ENCODE peak calls at places on chromosomes 5 and 9, in nine cellular contexts. H is fibroblast of lung; N is astrocyte; P is PC-9; C is CD4-positive, alpha-beta memory T cell; X is psoas muscle; V is astrocyte of the spinal cord; A is stomach; J is cardiac fibroblast. O is an unnamed sample.

GRCh38 chr9:29625292-29625731 is 2052.0 kb upstream of the C9orf72 start:
- DNase-seq in N (peak), C (no peak), X (no peak), V (peak), P (no peak), H (peak), A (no peak), J (no peak), O (no peak)

GRCh38 chr5:14760548-14761002 is 96.1 kb downstream of the OTULIN start:
- DNase-seq in X (peak), J (no peak), V (no peak), P (no peak), N (no peak), C (no peak), A (no peak), H (no peak), O (no peak)

GRCh38 chr9:2583308-2584013 is 38.1 kb upstream of the VLDLR start:
- DNase-seq in J (no peak), X (no peak), P (no peak), H (no peak), C (no peak), N (no peak), A (no peak), V (no peak), O (no peak)

GRCh38 chr5:171494452-171495121 is 75.1 kb downstream of the FGF18 start:
- DNase-seq in C (no peak), A (no peak), V (peak), N (peak), H (peak), P (peak), J (peak), X (peak), O (no peak)

GRCh38 chr5:132586063-132586462 is 29.3 kb downstream of the RAD50 start:
- DNase-seq in V (no peak), H (no peak), P (no peak), C (no peak), J (no peak), X (no peak), N (no peak), A (no peak), O (no peak)

GRCh38 chr5:137034764-137035479 is 464.2 kb downstream of the SPOCK1 start:
- DNase-seq in A (no peak), H (no peak), X (no peak), J (no peak), V (no peak), P (no peak), N (no peak), C (no peak), O (no peak)

GRCh38 chr5:148491793-148492184 is 108.0 kb downstream of the FBXO38 start:
- DNase-seq in C (no peak), A (no peak), V (no peak), H (no peak), X (no peak), J (no peak), N (no peak), P (no peak), O (no peak)

GRCh38 chr9:96551403-96551802 is 68.2 kb downstream of the CDC14B start:
- DNase-seq in C (no peak), J (no peak), V (no peak), X (no peak), A (no peak), N (no peak), P (no peak), H (no peak), O (no peak)

GRCh38 chr9:21412109-21412508 is 3.2 kb downstream of the IFNA8 start:
- DNase-seq in H (no peak), J (no peak), V (no peak), A (no peak), C (no peak), P (no peak), X (no peak), N (no peak), O (no peak)

GRCh38 chr5:116806879-116807278 is 232.3 kb upstream of the SEMA6A start:
- DNase-seq in N (no peak), A (no peak), C (no peak), V (no peak), P (no peak), H (no peak), X (no peak), J (no peak), O (no peak)

GRCh38 chr9:114250235-114250568 is 72.7 kb upstream of the ORM1 start:
- DNase-seq in V (peak), X (peak), N (peak), A (peak), C (no peak), J (peak), H (peak), P (no peak), O (no peak)

GRCh38 chr5:91146905-91147600 is 236.1 kb downstream of the ARRDC3 start:
- DNase-seq in A (no peak), H (peak), J (no peak), C (no peak), X (no peak), P (no peak), V (no peak), N (no peak), O (no peak)

GRCh38 chr5:96288845-96289185 is 144.2 kb downstream of the PCSK1 start:
- DNase-seq in N (no peak), H (peak), A (no peak), C (no peak), X (no peak), J (peak), V (no peak), P (peak), O (no peak)

GRCh38 chr5:167208911-167209310 is 1082.5 kb upstream of the WWC1 start:
- DNase-seq in P (peak), N (peak), V (peak), H (peak), X (no peak), A (no peak), C (no peak), J (peak), O (no peak)

GRCh38 chr9:99411479-99412100 is 189.5 kb downstream of the SEC61B start:
- DNase-seq in A (no peak), H (no peak), J (no peak), N (no peak), V (no peak), X (no peak), P (no peak), C (no peak), O (no peak)

GRCh38 chr5:34604119-34604675 is 51.9 kb upstream of the RAI14 start:
- DNase-seq in H (no peak), V (no peak), C (no peak), P (no peak), A (no peak), N (no peak), X (no peak), J (no peak), O (no peak)

GRCh38 chr5:67972027-67972822 is 243.3 kb upstream of the PIK3R1 start:
- DNase-seq in V (no peak), P (no peak), N (no peak), X (no peak), H (no peak), A (no peak), C (no peak), J (no peak), O (no peak)

GRCh38 chr9:136095028-136095494 is at the start of gene NACC2:
- DNase-seq in C (no peak), X (peak), A (peak), V (peak), P (no peak), N (peak), J (peak), H (peak), O (no peak)

GRCh38 chr5:111667128-111667756 is 89.8 kb downstream of the NREP start:
- DNase-seq in P (no peak), N (no peak), H (no peak), X (no peak), J (no peak), A (no peak), V (no peak), C (no peak), O (no peak)

GRCh38 chr9:129467004-129467588 is 153.8 kb downstream of the C9orf50 start:
- DNase-seq in J (no peak), N (no peak), C (no peak), V (no peak), A (no peak), H (no peak), X (no peak), P (no peak), O (no peak)

GRCh38 chr5:17190242-17190778 is 27.1 kb upstream of the BASP1 start:
- DNase-seq in H (peak), A (no peak), J (peak), V (peak), X (no peak), C (no peak), N (peak), P (peak), O (no peak)

GRCh38 chr5:14958196-14958595 is 86.6 kb upstream of the ANKH start:
- DNase-seq in H (peak), V (no peak), X (no peak), P (no peak), C (no peak), N (peak), A (no peak), J (peak), O (no peak)

GRCh38 chr9:128917151-128917849 is 3.5 kb upstream of the PHYHD1 start:
- DNase-seq in J (peak), C (no peak), P (no peak), X (peak), N (peak), A (peak), V (peak), H (peak), O (no peak)

GRCh38 chr9:19665146-19665863 is 123.5 kb downstream of the SLC24A2 start:
- DNase-seq in A (no peak), N (no peak), H (no peak), P (no peak), C (no peak), J (no peak), V (no peak), X (no peak), O (no peak)

GRCh38 chr9:32590898-32591297 is 17.9 kb upstream of the NDUFB6 start:
- DNase-seq in A (no peak), N (peak), H (peak), J (peak), V (no peak), P (peak), X (no peak), C (no peak), O (no peak)

GRCh38 chr5:175517824-175518450 is 39.6 kb downstream of the SFXN1 start:
- DNase-seq in H (peak), X (no peak), A (no peak), N (peak), J (peak), V (peak), C (no peak), P (no peak), O (no peak)

GRCh38 chr5:73437126-73438047 is 11.2 kb downstream of the FOXD1 start:
- DNase-seq in X (peak), V (peak), P (no peak), A (no peak), J (no peak), N (peak), C (no peak), H (peak), O (no peak)

GRCh38 chr5:169626779-169627178 is 10.3 kb upstream of the DOCK2 start:
- DNase-seq in J (peak), A (no peak), P (no peak), C (no peak), V (peak), N (peak), X (no peak), H (peak), O (no peak)

GRCh38 chr5:60563696-60564324 is 136.2 kb downstream of the DEPDC1B start:
- DNase-seq in A (no peak), J (no peak), H (no peak), P (no peak), X (no peak), C (no peak), V (no peak), N (no peak), O (no peak)

GRCh38 chr5:69219939-69220338 is 14.7 kb upstream of the CDK7 start:
- DNase-seq in C (no peak), H (no peak), X (no peak), P (no peak), A (no peak), V (no peak), N (no peak), J (no peak), O (no peak)

GRCh38 chr5:172274951-172275753 is 8.4 kb downstream of the UBTD2 start:
- DNase-seq in X (no peak), J (peak), H (no peak), N (peak), V (peak), P (peak), C (peak), A (no peak), O (no peak)

GRCh38 chr9:82209797-82210470 is 221.4 kb downstream of the SPATA31D1 start:
- DNase-seq in C (no peak), N (no peak), X (no peak), H (no peak), J (no peak), V (no peak), P (no peak), A (no peak), O (no peak)

GRCh38 chr5:107513337-107514125 is 157.2 kb downstream of the EFNA5 start:
- DNase-seq in H (peak), X (no peak), J (peak), A (no peak), N (no peak), V (peak), P (no peak), C (no peak), O (no peak)

GRCh38 chr9:77601476-77602056 is 46.6 kb downstream of the GNA14 start:
- DNase-seq in J (peak), N (no peak), P (no peak), C (no peak), H (no peak), A (no peak), V (no peak), X (no peak), O (no peak)

GRCh38 chr9:1460143-1460769 is 410.1 kb downstream of the DMRT2 start:
- DNase-seq in J (no peak), C (no peak), H (no peak), P (no peak), X (no peak), N (no peak), A (no peak), V (no peak), O (peak)

GRCh38 chr5:14665110-14665822 is 748 bp downstream of the OTULIN start:
- DNase-seq in N (no peak), J (peak), H (peak), P (no peak), A (peak), C (peak), V (no peak), X (no peak), O (no peak)

GRCh38 chr9:9142001-9142400 is 1342.4 kb upstream of the DMAC1 start:
- DNase-seq in C (no peak), V (no peak), P (no peak), N (no peak), J (no peak), A (no peak), H (no peak), X (no peak), O (no peak)

GRCh38 chr9:71684566-71684965 is 83.7 kb downstream of the CEMIP2 start:
- DNase-seq in V (no peak), X (no peak), H (no peak), A (no peak), N (no peak), C (no peak), P (no peak), J (no peak), O (no peak)
- H3K4me3 ChIP-seq in V (no peak), X (no peak), H (no peak), A (no peak), N (no peak), C (no peak), P (no peak), J (no peak), O (no peak)

GRCh38 chr5:64509798-64510197 is 4.0 kb downstream of the RGS7BP start:
- DNase-seq in X (no peak), N (no peak), J (no peak), P (no peak), A (no peak), H (no peak), C (no peak), V (no peak), O (no peak)
- H3K4me3 ChIP-seq in X (no peak), N (no peak), J (no peak), P (no peak), A (no peak), H (no peak), C (no peak), V (no peak), O (no peak)

DNA sequence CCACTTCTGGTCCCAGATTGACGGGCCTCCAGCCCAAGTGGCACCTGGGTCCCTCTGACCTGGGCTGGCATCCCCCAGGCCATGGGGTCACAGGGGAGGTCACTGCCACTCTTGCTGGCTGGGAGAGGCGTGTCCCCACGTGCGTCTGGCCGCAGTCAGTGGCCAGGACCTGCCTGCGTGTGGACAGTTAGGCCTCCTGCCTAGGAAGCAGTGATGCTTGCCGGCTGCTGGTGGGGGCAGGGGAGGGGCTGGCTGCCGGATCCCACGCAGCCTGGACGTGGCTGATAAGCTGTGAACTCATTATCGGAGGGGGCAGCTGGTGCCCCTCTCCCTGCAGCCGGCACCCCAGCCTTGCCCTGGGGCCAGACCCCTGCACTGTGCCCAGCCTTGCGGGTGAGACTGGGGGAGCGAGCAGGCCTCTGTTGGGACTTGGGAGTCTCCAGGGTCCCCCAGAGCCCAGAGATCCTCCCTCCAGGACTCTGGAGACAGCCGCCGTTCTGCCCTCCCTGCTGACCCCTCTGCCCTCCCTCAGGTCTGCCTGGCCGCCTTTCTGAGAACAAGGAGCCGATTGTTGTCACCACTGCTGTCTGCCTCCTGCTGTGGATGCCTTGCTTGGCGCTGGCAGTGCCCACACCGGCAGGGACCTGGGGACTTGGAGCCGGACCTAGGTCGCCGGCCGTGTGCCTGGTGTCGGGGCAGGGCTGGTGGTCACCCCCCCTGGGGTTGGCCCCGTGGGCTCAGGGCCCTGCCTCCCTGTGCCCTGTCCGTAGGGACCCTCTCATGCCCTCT is 12.3 kb downstream of the RXRA start:
- DNase-seq in P (no peak), N (no peak), H (no peak), C (no peak), J (no peak), X (no peak), V (no peak), A (peak), O (no peak)
- H3K4me3 ChIP-seq in P (no peak), N (no peak), H (no peak), C (no peak), J (no peak), X (peak), V (no peak), A (no peak), O (no peak)

GRCh38 chr5:1474183-1474839 is 29.1 kb upstream of the SLC6A3 start:
- DNase-seq in V (no peak), N (no peak), J (no peak), X (peak), H (no peak), C (no peak), P (no peak), A (no peak), O (no peak)

GRCh38 chr5:1474875-1475543 is 29.8 kb upstream of the SLC6A3 start:
- DNase-seq in X (peak), V (no peak), J (no peak), H (no peak), C (no peak), N (no peak), A (no peak), P (no peak), O (no peak)

GRCh38 chr5:1471997-1472963 is 27.0 kb upstream of the SLC6A3 start:
- DNase-seq in X (peak), P (no peak), N (no peak), V (no peak), A (no peak), J (no peak), H (no peak), C (no peak), O (no peak)

GRCh38 chr5:1472964-1473628 is 27.9 kb upstream of the SLC6A3 start:
- DNase-seq in C (no peak), V (no peak), A (no peak), P (no peak), X (peak), N (no peak), J (no peak), H (no peak), O (no peak)

DNA sequence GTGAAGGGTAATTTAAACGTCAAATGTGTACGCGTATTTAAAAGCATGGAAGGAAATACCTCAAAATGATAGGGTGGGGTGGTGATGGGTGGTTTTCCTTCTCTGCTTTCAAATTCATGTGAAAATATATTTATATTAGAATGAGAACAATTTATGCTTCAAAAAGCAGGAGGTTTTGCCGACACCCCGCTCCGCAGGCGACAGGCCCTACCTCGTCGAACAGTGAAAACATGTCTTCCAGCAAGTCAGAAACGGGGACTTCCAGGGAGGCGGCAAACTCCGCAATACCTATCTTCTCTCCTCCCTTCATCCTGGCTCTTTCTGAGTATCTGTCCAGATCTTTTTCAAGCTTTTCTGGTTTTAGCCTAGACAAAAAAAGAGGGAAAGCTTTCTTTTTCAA is 28.5 kb upstream of the SLC6A3 start:
- DNase-seq in V (no peak), N (no peak), A (no peak), C (no peak), J (no peak), H (no peak), X (no peak), P (no peak), O (no peak)
- H3K4me3 ChIP-seq in V (no peak), N (no peak), A (no peak), C (no peak), J (no peak), H (no peak), X (no peak), P (no peak), O (no peak)

DNA sequence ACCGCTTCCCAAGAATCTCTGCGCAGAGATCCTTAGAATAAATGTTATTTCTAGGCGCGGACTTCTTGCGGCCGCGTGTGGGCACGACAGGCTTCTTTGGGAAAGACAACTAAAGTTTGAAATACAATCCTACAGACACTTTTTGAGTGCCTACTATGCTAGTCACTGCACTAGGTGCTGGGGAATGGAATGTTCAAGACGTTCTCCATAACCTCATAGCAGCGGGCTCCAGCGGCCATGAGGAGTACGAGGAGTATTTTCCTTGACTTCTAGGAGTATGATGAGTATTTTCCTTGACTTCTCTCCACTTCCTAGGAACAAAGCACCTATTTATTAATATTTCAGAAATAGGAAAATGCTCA is 636 bp upstream of the PWWP2A start:
- DNase-seq in P (no peak), X (no peak), A (no peak), J (no peak), V (no peak), N (no peak), H (no peak), C (no peak), O (no peak)
- H3K4me3 ChIP-seq in P (no peak), X (peak), A (peak), J (no peak), V (no peak), N (no peak), H (no peak), C (peak), O (peak)

O was measured in iPS DF 6.9.